ENCODE peak calls at places on chromosomes 6 and 20, in eight cellular contexts. Q is fibroblast of lung, G is lower lobe of right lung, B is nephron progenitor cell, V is Calu3, S is natural killer cell, O is spleen, W is adrenal gland. Z is an unnamed sample.

GRCh38 chr20:37042986-37043972 is 52.5 kb downstream of the RBL1 start:
- DNase-seq in Q (no peak), G (no peak), B (no peak), V (no peak), S (peak; percentile 37), O (no peak), W (no peak), Z (no peak)

GRCh38 chr6:28953039-28953872 is 29.5 kb upstream of the TRIM27 start:
- DNase-seq in Q (peak; percentile 56), G (no peak), B (peak; percentile 59), V (peak; percentile 71), S (no peak), O (no peak), W (peak; percentile 30), Z (no peak)

GRCh38 chr20:37179671-37180524 is 550 bp upstream of the MROH8 start:
- DNase-seq in Q (peak; percentile 83), G (no peak), B (no peak), V (no peak), S (no peak), O (no peak), W (no peak), Z (no peak)

GRCh38 chr6:22296067-22296466 is 769 bp downstream of the PRL start:
- DNase-seq in Q (no peak), G (no peak), B (no peak), V (no peak), S (no peak), O (no peak), W (no peak), Z (no peak)

GRCh38 chr6:21613809-21614208 is 20.3 kb downstream of the SOX4 start:
- DNase-seq in Q (no peak), G (no peak), B (no peak), V (no peak), S (no peak), O (no peak), W (no peak), Z (no peak)

GRCh38 chr6:44956426-44956825 is 371.7 kb upstream of the RUNX2 start:
- DNase-seq in Q (peak; percentile 84), G (no peak), B (no peak), V (no peak), S (no peak), O (no peak), W (no peak), Z (no peak)

GRCh38 chr6:17615794-17616193 is 15.7 kb downstream of the FAM8A1 start:
- DNase-seq in Q (no peak), G (no peak), B (no peak), V (no peak), S (no peak), O (no peak), W (no peak), Z (no peak)

GRCh38 chr6:118709859-118710350 is 58.5 kb upstream of the CEP85L start:
- DNase-seq in Q (peak; percentile 95), G (no peak), B (no peak), V (peak; percentile 12), S (peak; percentile 59), O (peak; percentile 86), W (no peak), Z (no peak)

GRCh38 chr20:57620274-57620990 is at the start of gene ZBP1:
- DNase-seq in Q (no peak), G (peak; percentile 69), B (no peak), V (peak; percentile 49), S (peak; percentile 62), O (peak; percentile 92), W (no peak), Z (peak; percentile 52)

GRCh38 chr6:169473663-169474062 is 220.0 kb upstream of the THBS2 start:
- DNase-seq in Q (no peak), G (no peak), B (no peak), V (no peak), S (no peak), O (no peak), W (no peak), Z (no peak)

GRCh38 chr6:127069659-127070279 is 48.7 kb upstream of the RSPO3 start:
- DNase-seq in Q (peak; percentile 40), G (no peak), B (no peak), V (no peak), S (no peak), O (no peak), W (no peak), Z (no peak)

GRCh38 chr6:118283759-118284158 is 264.3 kb upstream of the PLN start:
- DNase-seq in Q (peak; percentile 55), G (no peak), B (peak; percentile 26), V (peak; percentile 59), S (no peak), O (no peak), W (peak; percentile 62), Z (no peak)

GRCh38 chr20:32535953-32536823 is 48.9 kb downstream of the NOL4L start:
- DNase-seq in Q (no peak), G (peak; percentile 61), B (peak; percentile 80), V (peak; percentile 70), S (peak; percentile 63), O (peak; percentile 94), W (peak; percentile 51), Z (peak; percentile 86)

GRCh38 chr6:2503816-2504494 is 246.8 kb downstream of the MYLK4 start:
- DNase-seq in Q (peak; percentile 53), G (no peak), B (no peak), V (no peak), S (no peak), O (no peak), W (no peak), Z (no peak)

GRCh38 chr6:170177383-170178265 is 113.3 kb downstream of the DLL1 start:
- DNase-seq in Q (no peak), G (peak; percentile 45), B (no peak), V (no peak), S (peak; percentile 31), O (peak; percentile 76), W (peak; percentile 25), Z (peak; percentile 68)

GRCh38 chr6:96851858-96852257 is 14.6 kb upstream of the GPR63 start:
- DNase-seq in Q (no peak), G (no peak), B (no peak), V (no peak), S (no peak), O (no peak), W (no peak), Z (no peak)

GRCh38 chr6:169793408-169793807 is 42.0 kb downstream of the ERMARD start:
- DNase-seq in Q (no peak), G (no peak), B (no peak), V (no peak), S (no peak), O (no peak), W (no peak), Z (peak; percentile 58)

GRCh38 chr6:142013286-142013685 is 119.4 kb upstream of the GJE1 start:
- DNase-seq in Q (peak; percentile 94), G (no peak), B (no peak), V (no peak), S (no peak), O (no peak), W (no peak), Z (no peak)

GRCh38 chr6:71537717-71538116 is 249.1 kb downstream of the OGFRL1 start:
- DNase-seq in Q (peak; percentile 51), G (no peak), B (no peak), V (no peak), S (no peak), O (no peak), W (no peak), Z (no peak)

GRCh38 chr6:157668690-157669089 is 154.4 kb upstream of the SNX9 start:
- DNase-seq in Q (no peak), G (peak; percentile 64), B (no peak), V (no peak), S (no peak), O (no peak), W (no peak), Z (no peak)

GRCh38 chr6:169174516-169175359 is 78.9 kb downstream of the THBS2 start:
- DNase-seq in Q (no peak), G (no peak), B (no peak), V (no peak), S (no peak), O (no peak), W (no peak), Z (no peak)

DNA sequence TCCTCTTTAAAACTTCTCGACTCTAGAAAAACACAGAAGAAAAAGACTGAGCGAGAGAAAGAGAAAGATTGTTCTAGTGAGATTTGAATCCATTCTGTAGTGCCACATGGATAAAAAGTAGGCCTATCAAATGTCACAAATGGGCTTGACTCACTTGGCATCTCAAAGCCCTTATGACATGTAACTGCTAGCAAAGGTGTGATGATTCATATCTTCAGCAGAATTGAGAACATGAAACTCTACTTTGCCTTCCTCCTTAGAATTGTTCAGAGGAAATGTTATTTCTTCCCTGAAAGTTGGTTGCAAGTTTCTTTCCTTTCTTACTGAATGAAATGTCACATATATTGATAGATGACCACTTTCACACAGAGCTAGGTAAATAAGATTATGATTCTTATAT is 40.4 kb upstream of the DUSP22 start:
- DNase-seq in Q (no peak), G (no peak), B (no peak), V (no peak), S (no peak), O (no peak), W (no peak), Z (no peak)
- TF ChIP-seq CTCF in Q (no peak), G (no peak), B (no peak), V (no peak), S (no peak), O (no peak), W (no peak), Z (no peak)

GRCh38 chr20:55417797-55418196 is 587.5 kb downstream of the CBLN4 start:
- DNase-seq in Q (peak; percentile 7), G (no peak), B (no peak), V (no peak), S (no peak), O (no peak), W (no peak), Z (no peak)

GRCh38 chr20:55415567-55416142 is 589.7 kb downstream of the CBLN4 start:
- DNase-seq in Q (peak; percentile 1), G (no peak), B (no peak), V (no peak), S (no peak), O (no peak), W (no peak), Z (no peak)
- TF ChIP-seq CTCF in Q (no peak), G (no peak), B (peak; percentile 37), V (no peak), S (no peak), O (no peak), W (peak; percentile 55), Z (peak; percentile 69)

DNA sequence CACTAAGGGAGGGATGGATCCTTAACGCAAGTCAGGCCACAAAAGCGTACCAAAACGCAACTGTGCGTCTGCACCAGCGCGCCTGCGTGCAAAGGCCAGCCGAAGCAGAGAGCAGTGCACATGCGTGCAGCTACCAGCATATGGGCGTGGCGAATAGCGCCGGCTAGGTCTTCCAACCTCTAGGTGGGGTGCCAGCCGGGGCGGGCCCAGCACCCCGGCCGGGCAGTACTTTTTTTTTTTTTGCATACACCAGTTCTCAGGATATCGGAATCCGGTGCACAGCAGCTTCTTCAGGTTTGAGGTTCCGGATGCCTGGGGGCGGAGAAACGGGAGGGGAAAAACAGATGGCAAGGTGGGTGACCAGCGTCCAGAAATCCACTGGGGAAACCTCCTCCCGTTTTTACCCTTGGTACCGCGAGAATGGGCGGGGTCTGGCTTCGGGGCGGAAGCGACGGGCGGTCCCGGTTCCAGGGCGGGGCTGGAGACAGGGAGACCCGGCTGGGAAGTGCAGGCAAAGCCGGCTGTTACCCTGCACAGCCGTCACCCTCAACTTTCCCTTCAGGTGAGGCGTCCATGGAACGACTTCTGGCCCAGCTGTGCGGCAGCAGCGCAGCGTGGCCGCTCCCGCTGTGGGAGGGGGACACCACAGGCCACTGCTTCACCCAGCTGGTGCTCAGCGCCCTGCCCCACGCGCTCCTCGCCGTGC is at the start of gene ABCC10:
- DNase-seq in Q (peak; percentile 96), G (peak; percentile 97), B (peak; percentile 94), V (peak; percentile 99), S (peak; percentile 88), O (peak; percentile 99), W (peak; percentile 94), Z (peak; percentile 94)
- TF ChIP-seq CTCF in Q (peak; percentile 47), G (peak; percentile 50), B (no peak), V (peak; percentile 46), S (peak; percentile 12), O (peak; percentile 50), W (peak; percentile 64), Z (peak; percentile 68)

GRCh38 chr6:125787791-125788190 is 3.0 kb upstream of the NCOA7 start:
- DNase-seq in Q (peak; percentile 29), G (no peak), B (no peak), V (peak; percentile 10), S (no peak), O (no peak), W (no peak), Z (no peak)
- TF ChIP-seq CTCF in Q (peak; percentile 30), G (peak; percentile 30), B (no peak), V (no peak), S (no peak), O (no peak), W (peak; percentile 52), Z (peak; percentile 20)

Z was measured in type B pancreatic cell.